ENCODE peak calls at places on chromosomes 2 and 18, in five cellular contexts. J is B cell, M is stomach, W is left lung, I is tibial artery. Y is an unnamed sample.

GRCh38 chr2:197969391-197969893 is 165.0 kb downstream of the PLCL1 start:
- DNase-seq in I (no peak), W (no peak), J (no peak), M (no peak), Y (no peak)

GRCh38 chr2:71568103-71568502 is 114.7 kb downstream of the DYSF start:
- DNase-seq in M (no peak), W (no peak), J (no peak), I (no peak), Y (no peak)

GRCh38 chr2:101080214-101081068 is 70.7 kb downstream of the TBC1D8 start:
- DNase-seq in I (no peak), W (no peak), M (no peak), J (no peak), Y (no peak)

GRCh38 chr2:96195410-96196071 is 13.1 kb downstream of the STARD7 start:
- DNase-seq in J (no peak), M (no peak), W (no peak), I (no peak), Y (no peak)

GRCh38 chr2:40716879-40717278 is 265.0 kb upstream of the SLC8A1 start:
- DNase-seq in M (no peak), I (peak), J (no peak), W (no peak), Y (no peak)

GRCh38 chr2:138389067-138389466 is 112.5 kb upstream of the SPOPL start:
- DNase-seq in W (no peak), J (no peak), I (no peak), M (no peak), Y (no peak)

GRCh38 chr2:198322275-198322674 is 517.9 kb downstream of the PLCL1 start:
- DNase-seq in I (no peak), J (no peak), W (no peak), M (no peak), Y (no peak)

GRCh38 chr2:24919100-24919976 is 699 bp downstream of the ADCY3 start:
- DNase-seq in J (peak), I (no peak), W (peak), M (no peak), Y (no peak)

GRCh38 chr2:40458271-40458794 is 6.4 kb upstream of the SLC8A1 start:
- DNase-seq in W (no peak), I (no peak), M (no peak), J (no peak), Y (no peak)

GRCh38 chr2:241514986-241515737 is 6.8 kb upstream of the STK25 start:
- DNase-seq in M (no peak), J (no peak), I (no peak), W (no peak), Y (no peak)

GRCh38 chr18:44474067-44474411 is 206.6 kb upstream of the SETBP1 start:
- DNase-seq in M (no peak), J (no peak), W (no peak), I (no peak), Y (no peak)

GRCh38 chr2:582792-583528 is 94.2 kb downstream of the TMEM18 start:
- DNase-seq in J (no peak), W (no peak), M (no peak), I (no peak), Y (no peak)

GRCh38 chr2:20617081-20617575 is 33.8 kb downstream of the HS1BP3 start:
- DNase-seq in J (no peak), I (peak), M (peak), W (peak), Y (no peak)

GRCh38 chr2:27095427-27095744 is 8.8 kb downstream of the KHK start:
- DNase-seq in I (no peak), W (no peak), J (no peak), M (no peak), Y (no peak)

GRCh38 chr18:78895207-78896001 is 84.2 kb upstream of the SALL3 start:
- DNase-seq in W (peak), M (no peak), J (no peak), I (no peak), Y (no peak)

GRCh38 chr2:81835318-81836000 is 1530.9 kb upstream of the LRRTM1 start:
- DNase-seq in I (no peak), M (no peak), J (no peak), W (no peak), Y (no peak)

GRCh38 chr2:30796723-30797122 is 10.5 kb downstream of the CAPN13 start:
- DNase-seq in M (peak), W (no peak), I (no peak), J (no peak), Y (no peak)

GRCh38 chr2:67658820-67659219 is 261.7 kb downstream of the ETAA1 start:
- DNase-seq in W (no peak), M (no peak), I (no peak), J (no peak), Y (no peak)

GRCh38 chr2:122083256-122084048 is 328.0 kb downstream of the TSN start:
- DNase-seq in M (no peak), J (no peak), I (no peak), W (no peak), Y (no peak)

GRCh38 chr2:154709215-154709614 is 10.7 kb downstream of the KCNJ3 start:
- DNase-seq in W (no peak), J (no peak), M (no peak), I (no peak), Y (no peak)

GRCh38 chr2:11789243-11789642 is 42.8 kb downstream of the LPIN1 start:
- DNase-seq in W (no peak), M (no peak), I (no peak), J (no peak), Y (no peak)

GRCh38 chr18:32707586-32707985 is 65.2 kb downstream of the KLHL14 start:
- DNase-seq in M (peak), W (no peak), I (no peak), J (no peak), Y (no peak)

GRCh38 chr2:74425523-74425922 is 4.0 kb downstream of the WDR54 start:
- DNase-seq in W (no peak), J (no peak), I (no peak), M (no peak), Y (no peak)

GRCh38 chr18:48399303-48400075 is 9.7 kb downstream of the ZBTB7C start:
- DNase-seq in I (no peak), W (no peak), M (no peak), J (no peak), Y (no peak)

GRCh38 chr2:7031424-7032245 is 114.4 kb downstream of the RNF144A start:
- DNase-seq in W (peak), M (peak), J (no peak), I (no peak), Y (no peak)

GRCh38 chr2:69601179-69601612 is 42.3 kb downstream of the AAK1 start:
- DNase-seq in W (no peak), J (no peak), I (no peak), M (no peak), Y (no peak)

GRCh38 chr2:149422337-149422990 is 92.1 kb downstream of the LYPD6 start:
- DNase-seq in M (no peak), I (no peak), W (no peak), J (no peak), Y (no peak)

GRCh38 chr2:189128961-189129360 is 50.6 kb downstream of the COL5A2 start:
- DNase-seq in M (no peak), W (no peak), I (no peak), J (no peak), Y (no peak)

DNA sequence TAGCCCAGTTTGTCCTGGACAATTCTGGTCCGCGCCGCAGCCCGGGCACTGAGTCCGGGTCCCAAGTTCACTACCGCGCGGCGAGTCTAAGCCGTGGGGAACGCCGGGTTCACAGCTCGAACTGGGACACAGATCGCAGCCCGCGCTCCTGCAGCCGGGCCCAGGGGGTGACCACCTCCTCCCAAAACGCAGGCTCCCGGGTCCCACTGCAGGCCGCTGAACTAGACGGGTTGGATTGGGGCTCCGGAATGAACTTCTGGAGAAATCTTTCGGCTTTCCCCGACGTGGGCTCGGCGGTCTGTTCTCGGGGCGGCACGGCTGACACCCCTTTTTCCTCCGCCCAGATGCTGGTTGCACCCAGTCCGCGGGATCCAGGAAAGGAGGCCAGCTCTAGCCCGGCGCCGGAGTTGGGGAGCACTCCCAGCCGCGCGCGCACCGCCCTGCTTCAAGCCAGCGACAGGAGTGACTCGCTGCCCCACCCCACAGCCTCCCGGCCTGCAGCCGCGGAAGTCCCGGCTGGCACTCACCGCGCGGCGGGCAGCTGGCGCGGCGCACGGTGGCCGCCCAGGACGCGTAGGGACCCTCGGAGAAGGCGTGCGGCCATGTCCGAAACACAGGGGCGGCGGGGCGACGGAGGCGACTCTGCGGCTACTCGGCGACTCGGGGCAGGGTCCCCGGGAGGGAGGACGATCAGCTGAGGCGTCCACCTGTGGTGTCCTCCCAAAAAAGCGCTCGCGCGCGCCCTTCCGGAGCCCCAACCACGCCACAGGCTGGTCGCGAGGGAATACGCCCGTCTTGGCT is at the start of gene ACADL:
- DNase-seq in J (peak), W (peak), M (peak), I (peak), Y (no peak)
- TF ChIP-seq CTCF in J (no peak), W (no peak), M (no peak), I (no peak), Y (no peak)

GRCh38 chr18:31610841-31611240 is 19.2 kb downstream of the TTR start:
- DNase-seq in I (no peak), W (no peak), M (peak), J (no peak), Y (no peak)
- TF ChIP-seq CTCF in I (no peak), W (no peak), M (peak), J (no peak), Y (no peak)

DNA sequence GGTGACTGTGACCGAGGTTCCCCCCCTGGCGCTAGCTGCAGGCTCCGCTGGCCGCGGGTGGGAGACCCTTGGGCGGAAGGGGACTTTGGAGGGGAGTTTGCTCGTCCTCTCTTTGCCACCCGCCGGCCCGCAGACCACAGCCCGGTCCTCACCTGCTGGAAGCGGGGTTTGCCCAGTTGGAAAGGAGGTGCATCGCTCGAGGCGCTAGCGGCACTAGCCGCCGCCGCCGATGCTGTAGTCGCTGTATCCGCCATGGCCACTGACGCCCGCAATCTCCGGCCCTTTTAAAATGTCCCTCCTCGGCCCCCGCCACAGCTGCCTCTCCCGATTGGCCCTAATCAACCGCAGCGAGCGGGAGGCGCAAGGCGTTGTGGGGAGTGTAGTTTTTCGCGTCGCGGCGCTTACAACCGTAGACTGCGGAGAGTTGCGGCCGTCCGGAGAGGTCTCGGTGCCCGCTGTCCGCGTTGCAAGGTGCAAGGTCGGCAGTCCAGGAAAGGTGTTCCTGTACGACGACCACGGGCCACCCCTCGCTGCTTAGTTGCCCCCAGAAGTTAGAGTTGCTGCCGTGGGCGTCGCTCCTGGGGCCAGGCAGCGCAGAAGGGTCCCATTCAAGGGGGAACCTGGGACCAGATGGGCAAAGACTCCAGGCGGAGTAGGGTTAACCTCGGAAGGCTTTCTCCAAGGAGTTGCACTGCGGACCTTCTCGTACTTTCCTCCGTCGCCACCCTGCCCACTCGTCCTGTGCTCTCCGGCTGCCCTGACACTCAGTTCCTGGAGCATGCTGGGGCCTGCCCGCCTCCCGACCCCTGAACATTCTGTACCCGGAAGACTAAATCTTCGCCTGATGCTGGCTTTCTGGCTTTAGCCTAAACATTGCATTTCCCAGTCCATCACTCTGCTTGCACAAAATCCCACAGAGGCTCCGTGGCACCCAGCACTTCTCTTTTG is at the start of gene SFXN5:
- DNase-seq in W (peak), J (peak), I (peak), M (peak), Y (peak)
- TF ChIP-seq CTCF in W (no peak), J (no peak), I (peak), M (peak), Y (peak)

GRCh38 chr2:216034065-216034464 is 20.7 kb upstream of the MREG start:
- DNase-seq in I (peak), W (no peak), M (peak), J (peak), Y (peak)
- TF ChIP-seq CTCF in I (peak), W (peak), M (peak), J (peak), Y (peak)

DNA sequence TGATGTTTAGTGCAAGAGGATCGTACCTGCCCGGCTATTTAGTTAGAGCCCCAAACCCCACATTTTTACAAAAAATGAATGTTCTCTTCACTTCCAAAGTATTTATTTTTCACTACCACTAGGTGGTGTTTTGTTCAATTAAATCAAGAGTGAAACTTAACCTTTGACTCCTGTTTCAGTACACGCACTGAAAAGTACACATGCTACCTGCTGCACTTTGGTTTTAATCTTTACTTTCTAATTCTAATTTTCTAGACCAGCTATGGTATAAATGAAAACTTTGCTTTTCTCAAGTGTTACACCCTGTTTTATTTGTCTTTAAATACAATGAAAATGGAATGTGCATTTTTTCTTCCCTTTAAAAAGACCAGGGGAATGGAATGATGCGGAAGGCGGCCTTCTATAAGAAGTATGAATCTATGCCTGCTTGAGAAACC is 31.4 kb upstream of the CHN1 start:
- DNase-seq in M (no peak), W (no peak), I (no peak), J (peak), Y (no peak)
- TF ChIP-seq CTCF in M (peak), W (peak), I (peak), J (peak), Y (peak)

DNA sequence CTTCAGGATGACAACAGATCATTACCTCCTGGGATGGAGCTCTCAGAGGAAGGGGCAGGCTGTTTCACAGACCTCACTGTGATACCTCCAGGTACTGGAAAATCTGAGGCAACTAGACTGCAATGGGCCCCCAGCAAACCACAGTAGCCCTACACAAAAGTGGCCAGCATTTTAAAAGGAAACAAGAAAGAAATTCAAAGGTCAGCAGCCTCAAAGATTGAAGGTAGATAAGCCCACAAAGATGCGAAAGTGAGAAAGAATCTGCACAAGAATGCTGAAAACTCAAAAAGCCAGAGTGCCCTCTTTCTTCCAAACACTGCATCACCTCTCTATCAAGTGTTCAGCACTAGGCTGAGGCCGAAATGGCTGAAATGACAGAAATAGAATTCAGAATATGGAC is 499.5 kb upstream of the CHAC2 start:
- DNase-seq in J (no peak), W (no peak), M (no peak), I (no peak), Y (no peak)
- TF ChIP-seq CTCF in J (no peak), W (no peak), M (no peak), I (no peak), Y (no peak)

GRCh38 chr2:175414872-175415487 is 233.5 kb upstream of the ATP5MC3 start:
- DNase-seq in M (peak), I (peak), W (no peak), J (peak), Y (no peak)
- TF ChIP-seq CTCF in M (no peak), I (peak), W (peak), J (peak), Y (peak)

DNA sequence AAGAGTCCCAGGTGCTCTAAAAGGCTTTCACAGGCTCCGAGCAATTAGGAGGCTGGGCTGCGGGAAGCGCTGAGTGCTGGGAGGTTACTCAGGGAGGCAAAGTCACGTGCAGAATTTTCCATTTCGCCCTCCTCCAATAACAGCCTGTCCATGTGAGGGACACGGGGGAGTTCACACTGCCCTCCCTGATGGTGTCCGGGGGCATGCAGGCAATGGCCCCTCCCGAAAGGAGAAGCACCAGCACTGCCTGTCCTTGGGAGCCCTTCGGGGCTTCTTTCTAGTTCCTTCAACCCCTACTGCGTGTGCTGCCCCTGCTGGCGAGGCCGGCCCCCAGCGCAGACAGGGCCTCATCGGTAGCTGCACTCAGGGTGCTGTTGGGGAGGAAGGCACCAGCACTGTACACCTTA is 63.1 kb upstream of the HPCAL1 start:
- DNase-seq in J (no peak), I (no peak), W (peak), M (no peak), Y (peak)
- TF ChIP-seq CTCF in J (no peak), I (no peak), W (no peak), M (no peak), Y (no peak)

DNA sequence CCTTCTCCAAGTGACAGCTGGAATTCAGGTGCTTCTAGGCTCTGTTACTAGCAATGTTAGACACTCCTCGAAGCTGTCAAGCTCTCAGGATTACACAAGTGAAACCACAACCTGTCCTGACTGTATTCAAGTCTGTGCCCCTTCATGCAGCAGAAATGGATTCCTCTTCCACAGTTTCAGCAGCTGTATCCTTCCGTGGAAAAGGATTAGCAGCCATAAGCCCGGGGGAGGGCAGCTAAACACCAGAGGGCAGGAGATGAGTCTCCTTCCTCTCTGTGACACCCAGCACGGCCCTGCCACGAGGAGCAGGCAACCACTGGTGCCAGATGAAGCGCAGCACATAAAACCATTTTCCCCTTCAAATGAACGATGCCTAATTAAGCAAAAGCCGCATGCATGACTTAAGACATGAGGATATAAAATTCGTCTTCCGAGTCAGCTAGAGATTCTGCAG is 1.2 kb downstream of the ST3GAL5 start:
- DNase-seq in I (peak), M (peak), W (peak), J (peak), Y (peak)
- TF ChIP-seq CTCF in I (no peak), M (peak), W (no peak), J (peak), Y (no peak)

GRCh38 chr2:47339745-47340541 is 63.0 kb upstream of the MSH2 start:
- DNase-seq in M (peak), J (no peak), I (no peak), W (no peak), Y (no peak)

GRCh38 chr2:47346669-47347068 is 56.3 kb upstream of the MSH2 start:
- DNase-seq in M (no peak), J (no peak), W (no peak), I (no peak), Y (no peak)

GRCh38 chr2:47345584-47345913 is 57.4 kb upstream of the MSH2 start:
- DNase-seq in I (no peak), J (no peak), M (no peak), W (no peak), Y (no peak)

GRCh38 chr2:47346107-47346506 is 56.8 kb upstream of the MSH2 start:
- DNase-seq in J (no peak), W (no peak), M (no peak), I (no peak), Y (no peak)

GRCh38 chr2:47344890-47345583 is 57.9 kb upstream of the MSH2 start:
- DNase-seq in J (no peak), I (peak), W (peak), M (peak), Y (no peak)
- TF ChIP-seq CTCF in J (no peak), I (no peak), W (peak), M (peak), Y (no peak)

Y was measured in CD14-positive monocyte.